ENCODE peak calls at places on chromosomes 7 and 10, in ten cellular contexts. O, K, W, I, R, N, B, Z, G and X are unnamed samples.

GRCh38 chr7:94445696-94446194 is 51.0 kb downstream of the COL1A2 start:
- DNase-seq in O (peak; percentile 15), K (no peak), W (no peak), I (no peak), R (no peak), N (no peak), B (no peak), Z (no peak), G (no peak), X (no peak)

GRCh38 chr7:133649593-133649992 is 396.7 kb downstream of the EXOC4 start:
- DNase-seq in O (no peak), K (no peak), W (no peak), I (peak; percentile 47), R (no peak), N (no peak), B (no peak), Z (no peak), G (no peak), X (no peak)

GRCh38 chr7:4809091-4809591 is 33.7 kb downstream of the AP5Z1 start:
- DNase-seq in O (no peak), K (no peak), W (no peak), I (no peak), R (no peak), N (peak; percentile 11), B (no peak), Z (no peak), G (no peak), X (peak; percentile 89)

GRCh38 chr10:49123981-49124920 is 8.9 kb upstream of the VSTM4 start:
- DNase-seq in O (no peak), K (no peak), W (no peak), I (no peak), R (no peak), N (no peak), B (no peak), Z (no peak), G (no peak), X (no peak)

GRCh38 chr7:4633012-4633411 is 49.1 kb upstream of the FOXK1 start:
- DNase-seq in O (no peak), K (no peak), W (peak; percentile 30), I (peak; percentile 60), R (no peak), N (no peak), B (no peak), Z (no peak), G (no peak), X (no peak)

GRCh38 chr7:71615017-71615416 is 483.1 kb downstream of the GALNT17 start:
- DNase-seq in O (no peak), K (no peak), W (peak; percentile 32), I (no peak), R (no peak), N (peak; percentile 38), B (no peak), Z (no peak), G (no peak), X (no peak)

GRCh38 chr10:24790599-24790998 is 66.9 kb upstream of the ARHGAP21 start:
- DNase-seq in O (no peak), K (no peak), W (peak; percentile 19), I (no peak), R (no peak), N (peak; percentile 27), B (peak; percentile 61), Z (peak; percentile 30), G (no peak), X (peak; percentile 75)

GRCh38 chr7:144513332-144513731 is 109.8 kb upstream of the NOBOX start:
- DNase-seq in O (no peak), K (peak; percentile 41), W (peak; percentile 57), I (peak; percentile 20), R (no peak), N (no peak), B (no peak), Z (no peak), G (peak; percentile 24), X (peak; percentile 22)